ENCODE peak calls at places on chromosomes 13 and 19, in six cellular contexts. One of them, this sample, is unnamed.

GRCh38 chr19:40718774-40719391 is 2.0 kb downstream of the ITPKC start:
- DNase-seq in dorsolateral prefrontal cortex: no peak
- DNase-seq in ascending aorta: no peak
- DNase-seq in heart right ventricle: peak; percentile 52
- DNase-seq in tibial nerve: peak; percentile 54
- DNase-seq in lower lobe of right lung: peak; percentile 91
- DNase-seq in this sample: peak; percentile 85

GRCh38 chr19:51971624-51972023 is 15.0 kb downstream of the ZNF350 start:
- DNase-seq in dorsolateral prefrontal cortex: no peak
- DNase-seq in ascending aorta: no peak
- DNase-seq in heart right ventricle: no peak
- DNase-seq in tibial nerve: no peak
- DNase-seq in lower lobe of right lung: no peak
- DNase-seq in this sample: no peak

GRCh38 chr19:27794444-27795042 is 1418.4 kb downstream of the UQCRFS1 start:
- DNase-seq in dorsolateral prefrontal cortex: no peak
- DNase-seq in ascending aorta: no peak
- DNase-seq in heart right ventricle: peak; percentile 17
- DNase-seq in tibial nerve: no peak
- DNase-seq in lower lobe of right lung: no peak
- DNase-seq in this sample: no peak

GRCh38 chr13:22592515-22592914 is 588.3 kb upstream of the SGCG start:
- DNase-seq in dorsolateral prefrontal cortex: no peak
- DNase-seq in ascending aorta: no peak
- DNase-seq in heart right ventricle: no peak
- DNase-seq in tibial nerve: no peak
- DNase-seq in lower lobe of right lung: no peak
- DNase-seq in this sample: no peak

GRCh38 chr19:4976412-4977298 is 7.7 kb downstream of the KDM4B start:
- DNase-seq in dorsolateral prefrontal cortex: no peak
- DNase-seq in ascending aorta: peak; percentile 63
- DNase-seq in heart right ventricle: peak; percentile 57
- DNase-seq in tibial nerve: peak; percentile 85
- DNase-seq in lower lobe of right lung: peak; percentile 88
- DNase-seq in this sample: peak; percentile 94

GRCh38 chr13:45473627-45474026 is 8.9 kb downstream of the COG3 start:
- DNase-seq in dorsolateral prefrontal cortex: no peak
- DNase-seq in ascending aorta: no peak
- DNase-seq in heart right ventricle: no peak
- DNase-seq in tibial nerve: no peak
- DNase-seq in lower lobe of right lung: no peak
- DNase-seq in this sample: no peak

GRCh38 chr13:97826421-97826965 is 127.0 kb upstream of the IPO5 start:
- DNase-seq in dorsolateral prefrontal cortex: no peak
- DNase-seq in ascending aorta: no peak
- DNase-seq in heart right ventricle: no peak
- DNase-seq in tibial nerve: no peak
- DNase-seq in lower lobe of right lung: no peak
- DNase-seq in this sample: no peak

GRCh38 chr13:31200636-31200970 is 828 bp downstream of the B3GLCT start:
- DNase-seq in dorsolateral prefrontal cortex: peak; percentile 35
- DNase-seq in ascending aorta: no peak
- DNase-seq in heart right ventricle: peak; percentile 44
- DNase-seq in tibial nerve: no peak
- DNase-seq in lower lobe of right lung: peak; percentile 73
- DNase-seq in this sample: no peak

GRCh38 chr19:38638461-38638860 is 9.0 kb upstream of the ACTN4 start:
- DNase-seq in dorsolateral prefrontal cortex: no peak
- DNase-seq in ascending aorta: no peak
- DNase-seq in heart right ventricle: no peak
- DNase-seq in tibial nerve: no peak
- DNase-seq in lower lobe of right lung: no peak
- DNase-seq in this sample: no peak

GRCh38 chr13:112753868-112754267 is 64.0 kb downstream of the ATP11A start:
- DNase-seq in dorsolateral prefrontal cortex: no peak
- DNase-seq in ascending aorta: no peak
- DNase-seq in heart right ventricle: no peak
- DNase-seq in tibial nerve: no peak
- DNase-seq in lower lobe of right lung: no peak
- DNase-seq in this sample: no peak

GRCh38 chr19:5434970-5435641 is 20.1 kb upstream of the ZNRF4 start:
- DNase-seq in dorsolateral prefrontal cortex: no peak
- DNase-seq in ascending aorta: no peak
- DNase-seq in heart right ventricle: no peak
- DNase-seq in tibial nerve: no peak
- DNase-seq in lower lobe of right lung: no peak
- DNase-seq in this sample: no peak

GRCh38 chr13:113304121-113304520 is 7.1 kb downstream of the LAMP1 start:
- DNase-seq in dorsolateral prefrontal cortex: no peak
- DNase-seq in ascending aorta: no peak
- DNase-seq in heart right ventricle: no peak
- DNase-seq in tibial nerve: no peak
- DNase-seq in lower lobe of right lung: no peak
- DNase-seq in this sample: no peak

GRCh38 chr13:41520699-41521630 is 63.6 kb downstream of the RGCC start:
- DNase-seq in dorsolateral prefrontal cortex: no peak
- DNase-seq in ascending aorta: no peak
- DNase-seq in heart right ventricle: no peak
- DNase-seq in tibial nerve: no peak
- DNase-seq in lower lobe of right lung: no peak
- DNase-seq in this sample: no peak

GRCh38 chr13:20230913-20231838 is 943 bp downstream of the GJB6 start:
- DNase-seq in dorsolateral prefrontal cortex: no peak
- DNase-seq in ascending aorta: no peak
- DNase-seq in heart right ventricle: no peak
- DNase-seq in tibial nerve: no peak
- DNase-seq in lower lobe of right lung: no peak
- DNase-seq in this sample: no peak

GRCh38 chr13:41494202-41494601 is 36.9 kb downstream of the RGCC start:
- DNase-seq in dorsolateral prefrontal cortex: no peak
- DNase-seq in ascending aorta: no peak
- DNase-seq in heart right ventricle: peak; percentile 52
- DNase-seq in tibial nerve: no peak
- DNase-seq in lower lobe of right lung: no peak
- DNase-seq in this sample: no peak

GRCh38 chr13:33278923-33279322 is 6.6 kb downstream of the STARD13 start:
- DNase-seq in dorsolateral prefrontal cortex: no peak
- DNase-seq in ascending aorta: no peak
- DNase-seq in heart right ventricle: no peak
- DNase-seq in tibial nerve: no peak
- DNase-seq in lower lobe of right lung: no peak
- DNase-seq in this sample: no peak

GRCh38 chr13:72985610-72986009 is 73.2 kb upstream of the KLF5 start:
- DNase-seq in dorsolateral prefrontal cortex: no peak
- DNase-seq in ascending aorta: no peak
- DNase-seq in heart right ventricle: no peak
- DNase-seq in tibial nerve: no peak
- DNase-seq in lower lobe of right lung: no peak
- DNase-seq in this sample: no peak

GRCh38 chr19:17214531-17215124 is 529 bp upstream of the USE1 start:
- DNase-seq in dorsolateral prefrontal cortex: no peak
- DNase-seq in ascending aorta: no peak
- DNase-seq in heart right ventricle: no peak
- DNase-seq in tibial nerve: no peak
- DNase-seq in lower lobe of right lung: no peak
- DNase-seq in this sample: no peak

GRCh38 chr13:104357174-104357573 is 1291.0 kb upstream of the SLC10A2 start:
- DNase-seq in dorsolateral prefrontal cortex: no peak
- DNase-seq in ascending aorta: no peak
- DNase-seq in heart right ventricle: no peak
- DNase-seq in tibial nerve: no peak
- DNase-seq in lower lobe of right lung: no peak
- DNase-seq in this sample: no peak

GRCh38 chr13:21014666-21015170 is 46.7 kb downstream of the LATS2 start:
- DNase-seq in dorsolateral prefrontal cortex: no peak
- DNase-seq in ascending aorta: no peak
- DNase-seq in heart right ventricle: peak; percentile 46
- DNase-seq in tibial nerve: no peak
- DNase-seq in lower lobe of right lung: no peak
- DNase-seq in this sample: peak; percentile 78

GRCh38 chr13:85333511-85333910 is 465.7 kb downstream of the SLITRK6 start:
- DNase-seq in dorsolateral prefrontal cortex: no peak
- DNase-seq in ascending aorta: no peak
- DNase-seq in heart right ventricle: no peak
- DNase-seq in tibial nerve: no peak
- DNase-seq in lower lobe of right lung: no peak
- DNase-seq in this sample: no peak

GRCh38 chr13:33682020-33682564 is 135.9 kb upstream of the RFC3 start:
- DNase-seq in dorsolateral prefrontal cortex: no peak
- DNase-seq in ascending aorta: no peak
- DNase-seq in heart right ventricle: no peak
- DNase-seq in tibial nerve: no peak
- DNase-seq in lower lobe of right lung: no peak
- DNase-seq in this sample: no peak

GRCh38 chr19:33552928-33553279 is 31.3 kb upstream of the PEPD start:
- DNase-seq in dorsolateral prefrontal cortex: no peak
- DNase-seq in ascending aorta: no peak
- DNase-seq in heart right ventricle: no peak
- DNase-seq in tibial nerve: no peak
- DNase-seq in lower lobe of right lung: no peak
- DNase-seq in this sample: no peak

GRCh38 chr19:49857834-49858590 is 7.1 kb downstream of the PTOV1 start:
- DNase-seq in dorsolateral prefrontal cortex: no peak
- DNase-seq in ascending aorta: no peak
- DNase-seq in heart right ventricle: no peak
- DNase-seq in tibial nerve: no peak
- DNase-seq in lower lobe of right lung: no peak
- DNase-seq in this sample: no peak

GRCh38 chr13:111115051-111115840 is at the start of gene ARHGEF7:
- DNase-seq in dorsolateral prefrontal cortex: no peak
- DNase-seq in ascending aorta: no peak
- DNase-seq in heart right ventricle: no peak
- DNase-seq in tibial nerve: no peak
- DNase-seq in lower lobe of right lung: no peak
- DNase-seq in this sample: no peak

GRCh38 chr13:111117289-111117688 is 2.2 kb downstream of the ARHGEF7 start:
- DNase-seq in dorsolateral prefrontal cortex: no peak
- DNase-seq in ascending aorta: no peak
- DNase-seq in heart right ventricle: no peak
- DNase-seq in tibial nerve: no peak
- DNase-seq in lower lobe of right lung: no peak
- DNase-seq in this sample: no peak

GRCh38 chr13:111115841-111116500 is 861 bp downstream of the ARHGEF7 start:
- DNase-seq in dorsolateral prefrontal cortex: no peak
- DNase-seq in ascending aorta: no peak
- DNase-seq in heart right ventricle: peak; percentile 78
- DNase-seq in tibial nerve: peak; percentile 73
- DNase-seq in lower lobe of right lung: no peak
- DNase-seq in this sample: no peak

GRCh38 chr13:111117961-111118360 is 2.9 kb downstream of the ARHGEF7 start:
- DNase-seq in dorsolateral prefrontal cortex: no peak
- DNase-seq in ascending aorta: no peak
- DNase-seq in heart right ventricle: no peak
- DNase-seq in tibial nerve: no peak
- DNase-seq in lower lobe of right lung: no peak
- DNase-seq in this sample: no peak

GRCh38 chr13:111116830-111117229 is 1.7 kb downstream of the ARHGEF7 start:
- DNase-seq in dorsolateral prefrontal cortex: no peak
- DNase-seq in ascending aorta: no peak
- DNase-seq in heart right ventricle: no peak
- DNase-seq in tibial nerve: no peak
- DNase-seq in lower lobe of right lung: no peak
- DNase-seq in this sample: no peak
- H3K27ac ChIP-seq in dorsolateral prefrontal cortex: no peak overlapping the region
- H3K27ac ChIP-seq in ascending aorta: peak overlapping the region; percentile 95
- H3K27ac ChIP-seq in heart right ventricle: peak overlapping the region; percentile 85
- H3K27ac ChIP-seq in tibial nerve: peak overlapping the region; percentile 2
- H3K27ac ChIP-seq in lower lobe of right lung: peak overlapping the region; percentile 69
- H3K27ac ChIP-seq in this sample: peak overlapping the region; percentile 72

DNA sequence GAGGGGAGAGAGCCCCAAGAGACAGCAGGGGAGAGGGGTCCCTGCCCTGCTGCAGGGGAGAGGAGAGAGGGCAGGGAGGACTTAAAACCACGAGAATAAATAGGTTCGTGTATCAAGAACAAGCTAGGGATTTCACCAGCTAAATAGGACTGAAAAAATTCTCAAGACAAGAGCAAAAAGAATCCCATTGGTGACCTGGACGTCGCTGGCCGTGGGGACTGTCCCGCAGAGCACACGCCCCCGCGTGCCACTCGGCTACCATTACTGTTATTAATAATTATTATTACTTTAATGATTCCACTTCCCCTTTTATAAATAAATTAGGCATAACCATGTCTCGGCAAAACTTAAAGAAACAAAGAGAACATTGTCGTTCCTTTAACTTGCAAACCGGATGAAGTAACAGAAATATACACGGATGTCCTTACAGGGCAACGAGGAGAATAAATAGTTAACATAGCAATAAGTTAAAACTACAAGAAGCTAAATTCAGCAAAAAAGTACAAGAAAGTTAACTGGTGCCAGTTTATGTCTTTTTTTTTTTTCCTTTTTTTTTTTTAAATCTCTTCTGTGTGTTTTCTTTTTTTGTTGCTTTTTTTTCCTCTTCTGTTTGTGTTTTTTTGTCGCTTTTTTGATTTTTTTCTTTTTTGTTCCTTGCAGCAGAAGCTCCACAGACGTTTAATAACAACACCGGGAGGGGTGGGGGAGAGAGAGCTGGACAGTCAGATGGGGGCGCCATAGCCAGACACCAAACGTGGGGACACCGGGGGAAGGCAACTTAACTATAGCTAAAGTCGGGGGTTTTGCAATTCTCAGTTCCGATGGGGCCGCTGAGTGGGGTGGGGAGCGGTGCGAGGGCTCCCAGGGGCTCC is 16.7 kb downstream of the PRKCSH start:
- DNase-seq in dorsolateral prefrontal cortex: no peak
- DNase-seq in ascending aorta: no peak
- DNase-seq in heart right ventricle: no peak
- DNase-seq in tibial nerve: no peak
- DNase-seq in lower lobe of right lung: no peak
- DNase-seq in this sample: no peak
- H3K4me3 ChIP-seq in dorsolateral prefrontal cortex: no peak overlapping the region
- H3K4me3 ChIP-seq in ascending aorta: no peak overlapping the region
- H3K4me3 ChIP-seq in heart right ventricle: no peak overlapping the region
- H3K4me3 ChIP-seq in tibial nerve: no peak overlapping the region
- H3K4me3 ChIP-seq in lower lobe of right lung: no peak overlapping the region
- H3K4me3 ChIP-seq in this sample: no peak overlapping the region

GRCh38 chr19:3121396-3121795 is 14.4 kb upstream of the GNA15 start:
- DNase-seq in dorsolateral prefrontal cortex: no peak
- DNase-seq in ascending aorta: no peak
- DNase-seq in heart right ventricle: no peak
- DNase-seq in tibial nerve: no peak
- DNase-seq in lower lobe of right lung: no peak
- DNase-seq in this sample: no peak
- H3K27ac ChIP-seq in dorsolateral prefrontal cortex: no peak overlapping the region
- H3K27ac ChIP-seq in ascending aorta: no peak overlapping the region
- H3K27ac ChIP-seq in heart right ventricle: no peak overlapping the region
- H3K27ac ChIP-seq in tibial nerve: no peak overlapping the region
- H3K27ac ChIP-seq in lower lobe of right lung: no peak overlapping the region
- H3K27ac ChIP-seq in this sample: no peak overlapping the region

DNA sequence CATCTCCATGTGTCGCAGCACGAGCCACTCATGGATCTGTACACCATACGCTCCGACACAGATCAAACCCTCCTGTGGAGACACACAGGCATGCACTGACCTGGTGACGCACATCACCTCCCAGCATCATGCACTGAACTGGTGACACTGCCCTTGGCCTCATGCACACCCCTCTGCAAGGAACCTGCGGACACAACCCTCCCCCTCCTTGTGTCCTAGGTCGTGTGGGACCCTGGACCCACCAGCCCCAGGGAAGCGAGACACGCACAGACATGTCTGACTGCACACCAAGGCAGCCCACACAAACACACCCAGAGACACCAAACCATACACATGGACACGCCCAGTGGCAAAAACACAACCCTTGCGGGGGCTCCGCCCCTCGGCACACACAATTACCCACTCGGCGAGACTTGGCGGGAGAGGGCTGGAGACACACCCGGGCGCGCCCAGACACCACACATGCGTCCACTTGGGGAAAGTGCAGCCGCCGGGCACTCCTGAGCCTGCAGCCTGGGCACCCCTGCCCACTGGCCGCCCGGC is 2.0 kb upstream of the KCNN4 start:
- DNase-seq in dorsolateral prefrontal cortex: no peak
- DNase-seq in ascending aorta: no peak
- DNase-seq in heart right ventricle: no peak
- DNase-seq in tibial nerve: no peak
- DNase-seq in lower lobe of right lung: no peak
- DNase-seq in this sample: no peak
- H3K4me3 ChIP-seq in dorsolateral prefrontal cortex: no peak overlapping the region
- H3K4me3 ChIP-seq in ascending aorta: no peak overlapping the region
- H3K4me3 ChIP-seq in heart right ventricle: no peak overlapping the region
- H3K4me3 ChIP-seq in tibial nerve: no peak overlapping the region
- H3K4me3 ChIP-seq in lower lobe of right lung: no peak overlapping the region
- H3K4me3 ChIP-seq in this sample: no peak overlapping the region

This sample was measured in gastrocnemius medialis.